ENCODE peak calls at places on chromosomes 4 and X, in ten cellular contexts. I is right atrium auricular region; Y is B cell; V is left lung; G is left kidney; N is SHP77; H is activated gamma-delta T cell treated with anti-CD3 and anti-CD28 coated beads, Interleukin-2, amount 50 U/mL, for 16 hours; U is Kasumi-1; L is fibroblast of the aortic adventitia; P is activated naive CD4-positive, alpha-beta T cell treated with anti-CD3 and anti-CD28 coated beads for 36 hours. B is an unnamed sample.

GRCh38 chrX:74536142-74537010 is 78.0 kb downstream of the RLIM start:
- DNase-seq in V (peak; percentile 83), I (peak; percentile 89), N (peak; percentile 17), Y (peak; percentile 64), U (peak; percentile 66), P (peak; percentile 40), L (peak; percentile 87), G (peak; percentile 94), H (no peak), B (peak; percentile 91)

GRCh38 chr4:165426331-165426730 is 47.5 kb downstream of the CPE start:
- DNase-seq in U (no peak), N (no peak), H (no peak), L (peak; percentile 7), I (no peak), P (no peak), G (no peak), Y (no peak), V (no peak), B (no peak)

GRCh38 chr4:180665481-180665880 is 1577.7 kb upstream of the TENM3 start:
- DNase-seq in G (no peak), U (no peak), Y (no peak), P (no peak), V (no peak), I (no peak), L (no peak), H (no peak), N (no peak), B (no peak)

GRCh38 chr4:173074501-173074946 is 94.1 kb upstream of the GALNT7 start:
- DNase-seq in I (no peak), N (no peak), Y (no peak), G (peak; percentile 10), V (no peak), U (no peak), L (peak; percentile 51), H (no peak), P (no peak), B (no peak)

GRCh38 chr4:33628296-33628695 is 2616.0 kb downstream of the ARAP2 start:
- DNase-seq in I (no peak), V (no peak), Y (no peak), L (no peak), P (no peak), G (no peak), U (no peak), N (no peak), H (no peak), B (no peak)

GRCh38 chr4:5051692-5052423 is 578 bp downstream of the STK32B start:
- DNase-seq in I (no peak), N (no peak), Y (peak; percentile 49), P (no peak), H (no peak), U (peak; percentile 37), L (no peak), G (peak; percentile 48), V (no peak), B (no peak)

GRCh38 chr4:141329174-141329569 is 108.5 kb downstream of the ZNF330 start:
- DNase-seq in G (no peak), P (no peak), U (no peak), V (no peak), I (no peak), N (no peak), Y (no peak), H (no peak), L (peak; percentile 68), B (no peak)

GRCh38 chrX:10529344-10529743 is 91.0 kb downstream of the MID1 start:
- DNase-seq in G (no peak), L (peak; percentile 64), Y (no peak), I (no peak), V (no peak), H (no peak), P (no peak), N (no peak), U (peak; percentile 2), B (no peak)

GRCh38 chrX:13330446-13330845 is 10.6 kb upstream of the ATXN3L start:
- DNase-seq in G (no peak), P (no peak), I (no peak), U (no peak), L (no peak), Y (no peak), N (no peak), V (no peak), H (no peak), B (no peak)

B was measured in coronary artery.